ENCODE peak calls at places on chromosomes 4 and X, in four cellular contexts. L is stimulated activated CD4-positive, alpha-beta T cell treated with anti-CD3 and anti-CD28 coated beads, Interleukin-4, amount 100 ng/mL, for 48 hours; G is CD8-positive, alpha-beta memory T cell; X is midbrain. S is an unnamed sample.

GRCh38 chr4:2788532-2789103 is 4.3 kb upstream of the SH3BP2 start:
- DNase-seq in X (peak; percentile 28), L (no peak), G (no peak), S (no peak)

GRCh38 chr4:130753926-130754325 is 1658.0 kb downstream of the C4orf33 start:
- DNase-seq in G (no peak), X (no peak), L (no peak), S (no peak)

GRCh38 chr4:127686656-127687055 is 43.5 kb upstream of the SLC25A31 start:
- DNase-seq in L (no peak), G (no peak), X (no peak), S (no peak)

GRCh38 chr4:101355246-101355645 is 7.9 kb upstream of the PPP3CA start:
- DNase-seq in G (no peak), L (no peak), X (no peak), S (no peak)

GRCh38 chrX:154430504-154430903 is 2.0 kb downstream of the ATP6AP1 start:
- DNase-seq in L (no peak), X (no peak), G (no peak), S (no peak)

GRCh38 chr4:145234086-145234694 is 53.8 kb upstream of the OTUD4 start:
- DNase-seq in L (peak; percentile 42), G (peak; percentile 18), X (peak; percentile 34), S (peak; percentile 56)

GRCh38 chr4:143375326-143376073 is 38.8 kb downstream of the GAB1 start:
- DNase-seq in L (no peak), X (peak; percentile 83), G (no peak), S (no peak)

GRCh38 chrX:35098419-35098818 is 155.8 kb downstream of the FAM47B start:
- DNase-seq in G (no peak), X (no peak), L (no peak), S (no peak)

GRCh38 chr4:54165438-54165837 is 63.7 kb upstream of the PDGFRA start:
- DNase-seq in X (no peak), G (no peak), L (no peak), S (no peak)

GRCh38 chr4:184596044-184596616 is 53.1 kb downstream of the CASP3 start:
- DNase-seq in X (no peak), L (no peak), G (no peak), S (no peak)

GRCh38 chrX:74545880-74546279 is 68.5 kb downstream of the RLIM start:
- DNase-seq in L (no peak), G (no peak), X (no peak), S (no peak)

GRCh38 chrX:127574829-127575228 is 477.4 kb downstream of the ACTRT1 start:
- DNase-seq in X (no peak), G (no peak), L (no peak), S (no peak)

GRCh38 chrX:55007633-55008032 is 7.5 kb downstream of the APEX2 start:
- DNase-seq in L (no peak), G (no peak), X (no peak), S (no peak)

GRCh38 chrX:71815121-71815905 is 52.2 kb downstream of the CXorf49B start:
- DNase-seq in X (no peak), G (no peak), L (no peak), S (no peak)

GRCh38 chrX:20061869-20062254 is 54.8 kb downstream of the MAP7D2 start:
- DNase-seq in L (no peak), G (no peak), X (no peak), S (no peak)